ENCODE peak calls at places on chromosome 13, in six cellular contexts. D is caudate nucleus; P is EL; H is stimulated activated CD8-positive, alpha-beta memory T cell treated with anti-CD3 and anti-CD28 coated beads, Interleukin-7, amount 100 ng/mL, for 1 hour; I is HuH-7; X is NCI-H1105. S is an unnamed sample.

GRCh38 chr13:73879346-73880020 is 254.7 kb downstream of the KLF12 start:
- DNase-seq in I (no peak), X (no peak), D (no peak), P (no peak), H (no peak), S (no peak)

GRCh38 chr13:98524391-98524790 is 52.5 kb downstream of the STK24 start:
- DNase-seq in X (no peak), P (no peak), D (no peak), H (no peak), I (no peak), S (no peak)

GRCh38 chr13:59975807-59976445 is 187.8 kb downstream of the DIAPH3 start:
- DNase-seq in D (no peak), X (no peak), I (no peak), P (no peak), H (no peak), S (no peak)

GRCh38 chr13:35599385-35599784 is 122.9 kb upstream of the MAB21L1 start:
- DNase-seq in I (no peak), X (no peak), P (peak; percentile 11), H (no peak), D (no peak), S (no peak)

GRCh38 chr13:113151745-113152707 is 6.4 kb upstream of the PROZ start:
- DNase-seq in D (no peak), X (no peak), P (peak; percentile 27), I (no peak), H (no peak), S (no peak)

GRCh38 chr13:112961457-112962369 is 7.3 kb upstream of the MCF2L start:
- DNase-seq in X (no peak), P (no peak), D (no peak), H (no peak), I (no peak), S (no peak)

GRCh38 chr13:79187917-79188699 is 217.9 kb downstream of the RBM26 start:
- DNase-seq in H (no peak), P (no peak), D (no peak), I (no peak), X (no peak), S (no peak)

GRCh38 chr13:30697177-30697953 is 38.0 kb upstream of the ALOX5AP start:
- DNase-seq in I (no peak), D (no peak), X (no peak), P (no peak), H (no peak), S (no peak)

GRCh38 chr13:107441279-107441678 is 774.1 kb downstream of the LIG4 start:
- DNase-seq in I (no peak), X (no peak), H (no peak), D (no peak), P (peak; percentile 0), S (no peak)

GRCh38 chr13:86856996-86857395 is 814.2 kb upstream of the SLITRK5 start:
- DNase-seq in I (no peak), P (no peak), D (no peak), H (no peak), X (no peak), S (no peak)

GRCh38 chr13:79485014-79485441 is 4.1 kb downstream of the NDFIP2 start:
- DNase-seq in D (no peak), X (no peak), I (peak; percentile 12), H (no peak), P (peak; percentile 94), S (no peak)

S was measured in memory B cell.